ENCODE peak calls at places on chromosomes 4 and X, in four cellular contexts. One of them, this sample, is unnamed.

GRCh38 chrX:22105231-22105630 is 73.1 kb downstream of the PHEX start:
- DNase-seq in nephron progenitor cell: no peak
- DNase-seq in CD4-positive, CD25-positive, alpha-beta regulatory T cell: no peak
- DNase-seq in nucleus accumbens: no peak
- DNase-seq in this sample: no peak

GRCh38 chr4:148004228-148004813 is 272.4 kb downstream of the ARHGAP10 start:
- DNase-seq in nephron progenitor cell: no peak
- DNase-seq in CD4-positive, CD25-positive, alpha-beta regulatory T cell: no peak
- DNase-seq in nucleus accumbens: no peak
- DNase-seq in this sample: no peak

GRCh38 chrX:39859991-39860861 is 237.5 kb downstream of the BCOR start:
- DNase-seq in nephron progenitor cell: no peak
- DNase-seq in CD4-positive, CD25-positive, alpha-beta regulatory T cell: peak
- DNase-seq in nucleus accumbens: no peak
- DNase-seq in this sample: peak

GRCh38 chrX:73922856-73923429 is 359.9 kb downstream of the CHIC1 start:
- DNase-seq in nephron progenitor cell: no peak
- DNase-seq in CD4-positive, CD25-positive, alpha-beta regulatory T cell: no peak
- DNase-seq in nucleus accumbens: no peak
- DNase-seq in this sample: no peak

GRCh38 chrX:52585892-52586291 is 68.8 kb downstream of the SSX7 start:
- DNase-seq in nephron progenitor cell: no peak
- DNase-seq in CD4-positive, CD25-positive, alpha-beta regulatory T cell: no peak
- DNase-seq in nucleus accumbens: no peak
- DNase-seq in this sample: no peak

GRCh38 chrX:11137543-11138139 is 26.5 kb downstream of the HCCS start:
- DNase-seq in nephron progenitor cell: no peak
- DNase-seq in CD4-positive, CD25-positive, alpha-beta regulatory T cell: peak
- DNase-seq in nucleus accumbens: no peak
- DNase-seq in this sample: no peak

GRCh38 chrX:49166914-49167739 is 4.6 kb downstream of the MAGIX start:
- DNase-seq in nephron progenitor cell: no peak
- DNase-seq in CD4-positive, CD25-positive, alpha-beta regulatory T cell: peak
- DNase-seq in nucleus accumbens: no peak
- DNase-seq in this sample: no peak

GRCh38 chr4:1910643-1911042 is 39.5 kb downstream of the NSD2 start:
- DNase-seq in nephron progenitor cell: peak
- DNase-seq in CD4-positive, CD25-positive, alpha-beta regulatory T cell: no peak
- DNase-seq in nucleus accumbens: peak
- DNase-seq in this sample: peak

GRCh38 chrX:7253565-7253964 is 105.6 kb upstream of the PUDP start:
- DNase-seq in nephron progenitor cell: no peak
- DNase-seq in CD4-positive, CD25-positive, alpha-beta regulatory T cell: no peak
- DNase-seq in nucleus accumbens: no peak
- DNase-seq in this sample: no peak